ENCODE peak calls at places on chromosomes 2 and 18, in seven cellular contexts. I is Peyer's patch, W is sigmoid colon, O is GM12878, P is endothelial cell of umbilical vein, D is uterus, X is A549. T is an unnamed sample.

GRCh38 chr2:111100765-111101162 is 19.9 kb upstream of the BCL2L11 start:
- DNase-seq in X (peak; percentile 24), O (peak; percentile 78), P (no peak), W (no peak), I (no peak), D (no peak), T (no peak)

GRCh38 chr18:48983793-48984437 is 33.1 kb upstream of the SMAD7 start:
- DNase-seq in D (no peak), O (no peak), P (peak; percentile 57), I (no peak), W (no peak), X (no peak), T (no peak)

GRCh38 chr2:19691892-19692291 is 209.9 kb downstream of the TTC32 start:
- DNase-seq in I (no peak), W (no peak), O (no peak), D (no peak), P (no peak), X (no peak), T (no peak)

GRCh38 chr2:217918220-217919024 is 84.4 kb downstream of the TNS1 start:
- DNase-seq in I (no peak), W (peak; percentile 85), D (no peak), O (no peak), P (no peak), X (no peak), T (no peak)

GRCh38 chr2:156892449-156893335 is 364.8 kb upstream of the GALNT5 start:
- DNase-seq in W (no peak), P (peak; percentile 46), I (peak; percentile 43), D (no peak), O (peak; percentile 7), X (peak; percentile 64), T (peak; percentile 39)

GRCh38 chr2:238926761-238927611 is 79.1 kb downstream of the TWIST2 start:
- DNase-seq in X (no peak), W (peak; percentile 60), P (no peak), I (peak; percentile 24), O (no peak), D (no peak), T (no peak)

GRCh38 chr2:101617188-101617587 is 80.3 kb upstream of the MAP4K4 start:
- DNase-seq in I (no peak), W (no peak), P (no peak), D (no peak), X (no peak), O (no peak), T (no peak)

GRCh38 chr2:104848526-104848925 is 5.4 kb upstream of the POU3F3 start:
- DNase-seq in I (no peak), D (no peak), X (no peak), O (peak; percentile 1), W (no peak), P (no peak), T (no peak)

GRCh38 chr2:187519419-187520120 is 34.7 kb downstream of the TFPI start:
- DNase-seq in W (no peak), O (no peak), I (no peak), P (no peak), X (no peak), D (no peak), T (no peak)

GRCh38 chr2:47657886-47658577 is 124.9 kb upstream of the MSH6 start:
- DNase-seq in O (no peak), P (no peak), D (no peak), X (no peak), I (no peak), W (no peak), T (no peak)

GRCh38 chr2:239433777-239434396 is 33.1 kb upstream of the HDAC4 start:
- DNase-seq in D (no peak), I (no peak), O (no peak), W (no peak), X (peak; percentile 13), P (peak; percentile 7), T (no peak)

GRCh38 chr18:26336572-26336971 is 110.3 kb downstream of the TAF4B start:
- DNase-seq in X (no peak), P (no peak), W (no peak), I (no peak), O (no peak), D (no peak), T (no peak)

GRCh38 chr2:174681983-174682577 is 82.2 kb downstream of the CHRNA1 start:
- DNase-seq in W (peak; percentile 78), D (peak; percentile 47), P (peak; percentile 55), I (peak; percentile 62), O (no peak), X (peak; percentile 25), T (no peak)

GRCh38 chr2:232982926-232983668 is 30.0 kb downstream of the NGEF start:
- DNase-seq in I (peak; percentile 38), D (no peak), P (no peak), W (no peak), X (no peak), O (no peak), T (no peak)

GRCh38 chr18:39453882-39454281 is 1888.3 kb upstream of the CELF4 start:
- DNase-seq in O (no peak), I (no peak), W (no peak), D (no peak), P (peak; percentile 99), X (no peak), T (peak; percentile 10)

GRCh38 chr2:121796239-121796638 is 40.8 kb downstream of the TSN start:
- DNase-seq in I (no peak), X (no peak), W (no peak), O (no peak), D (no peak), P (no peak), T (no peak)

GRCh38 chr2:43370705-43371104 is 144.3 kb upstream of the ZFP36L2 start:
- DNase-seq in O (no peak), I (no peak), X (no peak), D (no peak), W (no peak), P (peak; percentile 83), T (peak; percentile 40)

GRCh38 chr2:159375241-159375640 is 88.7 kb upstream of the WDSUB1 start:
- DNase-seq in D (no peak), P (no peak), X (no peak), W (no peak), I (no peak), O (no peak), T (no peak)

GRCh38 chr2:157486596-157487270 is 42.8 kb upstream of the CYTIP start:
- DNase-seq in W (no peak), I (no peak), D (no peak), P (peak; percentile 16), O (no peak), X (no peak), T (no peak)

GRCh38 chr18:77223221-77223639 is 26.4 kb upstream of the GALR1 start:
- DNase-seq in X (no peak), I (no peak), D (no peak), W (no peak), P (no peak), O (no peak), T (no peak)

GRCh38 chr2:238691596-238692491 is 156.0 kb upstream of the TWIST2 start:
- DNase-seq in O (no peak), I (no peak), W (no peak), X (no peak), D (no peak), P (no peak), T (no peak)

GRCh38 chr18:10563886-10564285 is 38.1 kb downstream of the NAPG start:
- DNase-seq in P (no peak), D (no peak), W (no peak), O (no peak), X (no peak), I (no peak), T (peak; percentile 73)

GRCh38 chr2:63788070-63788469 is 53.6 kb upstream of the UGP2 start:
- DNase-seq in D (no peak), W (no peak), X (no peak), I (no peak), O (no peak), P (peak; percentile 18), T (no peak)

GRCh38 chr18:50051288-50051687 is 143.7 kb downstream of the MYO5B start:
- DNase-seq in O (no peak), D (no peak), P (no peak), X (peak; percentile 13), I (no peak), W (no peak), T (no peak)
- TF ChIP-seq CTCF in O (no peak), D (no peak), P (no peak), X (peak; percentile 19), I (no peak), W (no peak), T (peak; percentile 18)

GRCh38 chr2:131492418-131493198 is 411 bp upstream of the MZT2A start:
- DNase-seq in O (peak; percentile 93), W (peak; percentile 94), P (peak; percentile 93), D (peak; percentile 87), I (peak; percentile 97), X (peak; percentile 98), T (peak; percentile 94)
- TF ChIP-seq POLR2A in O (peak; percentile 78), W (no peak), P (no peak), D (peak; percentile 38), I (no peak), X (peak; percentile 55), T (peak; percentile 41)

GRCh38 chr2:163887182-163887581 is 151.4 kb upstream of the FIGN start:
- DNase-seq in D (no peak), X (no peak), I (no peak), P (no peak), W (no peak), O (no peak), T (no peak)

GRCh38 chr2:163884416-163884815 is 148.6 kb upstream of the FIGN start:
- DNase-seq in O (no peak), D (no peak), P (no peak), W (no peak), I (no peak), X (no peak), T (no peak)

DNA sequence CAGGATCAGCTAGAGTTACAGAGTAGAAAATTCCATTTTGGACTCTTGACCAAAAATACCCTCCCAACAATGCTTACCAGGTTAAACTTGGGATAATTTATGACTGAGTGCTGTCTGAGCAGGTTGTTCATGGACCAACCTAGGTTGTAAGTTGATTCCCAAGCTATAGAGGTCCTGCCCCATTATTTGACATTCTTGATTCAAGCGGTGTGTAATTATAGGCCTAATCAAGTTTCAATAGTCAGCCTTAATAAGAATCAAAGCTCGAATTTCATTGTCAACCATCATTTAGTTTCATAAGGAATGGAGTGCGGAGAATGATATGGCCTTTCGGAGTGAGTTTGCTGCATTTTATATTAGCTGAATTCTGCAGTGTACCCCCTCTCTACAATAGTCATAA is 152.8 kb upstream of the FIGN start:
- DNase-seq in I (no peak), P (no peak), W (no peak), O (no peak), D (no peak), X (no peak), T (no peak)
- TF ChIP-seq CTCF in I (no peak), P (no peak), W (no peak), O (no peak), D (no peak), X (no peak), T (no peak)

DNA sequence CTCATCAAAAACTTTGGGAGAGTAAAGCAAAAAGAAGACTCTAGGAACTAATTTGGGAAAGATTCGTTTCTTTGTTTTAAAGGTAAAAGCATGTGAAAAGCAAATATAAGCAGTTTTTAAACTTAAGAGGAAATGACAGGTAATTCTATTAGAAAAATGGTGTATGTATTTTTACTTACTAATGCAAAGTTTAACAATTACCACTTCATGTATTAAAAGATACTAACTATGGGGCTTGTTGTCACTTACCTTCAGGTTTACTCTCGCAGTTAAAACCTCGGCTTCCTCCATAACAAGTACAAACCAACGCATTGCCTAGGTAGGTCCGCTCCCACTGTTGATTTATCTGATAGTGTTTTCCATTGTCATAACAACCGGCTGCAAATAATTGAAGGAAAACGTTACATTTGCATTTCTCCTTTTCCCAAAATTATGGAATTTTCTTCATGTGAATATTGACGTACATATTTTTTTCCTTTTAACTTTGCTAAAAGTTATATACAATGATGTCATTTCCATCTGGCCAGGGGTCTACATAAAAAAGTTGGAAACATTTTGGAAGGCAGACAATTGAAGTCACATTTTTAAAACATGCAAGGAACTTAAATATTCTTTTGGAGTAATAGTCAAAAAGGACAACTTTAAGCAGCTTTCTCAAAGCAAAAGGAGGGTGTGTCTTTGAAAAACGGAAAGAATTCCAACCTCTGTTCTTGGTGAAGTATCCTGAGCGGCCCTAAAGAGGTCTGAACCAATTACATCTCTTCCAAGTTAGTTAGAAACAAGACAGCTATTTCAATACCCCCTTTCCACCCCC is 1.2 kb downstream of the FN1 start:
- DNase-seq in I (no peak), O (no peak), D (no peak), X (no peak), W (no peak), P (peak; percentile 58), T (no peak)
- TF ChIP-seq POLR2A in I (no peak), O (no peak), D (no peak), X (no peak), W (no peak), P (no peak), T (no peak)

T was measured in prostate gland.